ENCODE peak calls at places on chromosomes 6 and 20, in six cellular contexts. One of them, this sample, is unnamed.

GRCh38 chr6:143400258-143401059 is 50.0 kb downstream of the ADAT2 start:
- DNase-seq in heart left ventricle: no peak
- DNase-seq in PC-9: peak; percentile 31
- DNase-seq in fibroblast of lung: peak; percentile 44
- DNase-seq in tibial nerve: no peak
- DNase-seq in uterus: no peak
- DNase-seq in this sample: peak; percentile 62

GRCh38 chr6:116385462-116385807 is 14.7 kb downstream of the DSE start:
- DNase-seq in heart left ventricle: no peak
- DNase-seq in uterus: no peak
- DNase-seq in fibroblast of lung: peak; percentile 91
- DNase-seq in PC-9: no peak
- DNase-seq in tibial nerve: no peak
- DNase-seq in this sample: no peak

GRCh38 chr6:31478186-31478950 is 19.6 kb upstream of the MICB start:
- DNase-seq in uterus: no peak
- DNase-seq in PC-9: no peak
- DNase-seq in tibial nerve: no peak
- DNase-seq in heart left ventricle: no peak
- DNase-seq in fibroblast of lung: no peak
- DNase-seq in this sample: no peak

GRCh38 chr20:49989234-49990065 is 6.7 kb downstream of the SNAI1 start:
- DNase-seq in tibial nerve: peak; percentile 80
- DNase-seq in heart left ventricle: peak; percentile 81
- DNase-seq in PC-9: no peak
- DNase-seq in uterus: peak; percentile 49
- DNase-seq in fibroblast of lung: peak; percentile 91
- DNase-seq in this sample: peak; percentile 83

GRCh38 chr6:147418523-147418922 is 90.0 kb upstream of the SAMD5 start:
- DNase-seq in uterus: no peak
- DNase-seq in PC-9: no peak
- DNase-seq in tibial nerve: no peak
- DNase-seq in fibroblast of lung: no peak
- DNase-seq in heart left ventricle: no peak
- DNase-seq in this sample: no peak

GRCh38 chr6:7914991-7915789 is 4.6 kb upstream of the TXNDC5 start:
- DNase-seq in heart left ventricle: peak; percentile 79
- DNase-seq in uterus: peak; percentile 27
- DNase-seq in PC-9: no peak
- DNase-seq in tibial nerve: no peak
- DNase-seq in fibroblast of lung: peak; percentile 15
- DNase-seq in this sample: no peak

GRCh38 chr6:120405947-120406346 is 928.3 kb downstream of the TBC1D32 start:
- DNase-seq in uterus: no peak
- DNase-seq in heart left ventricle: no peak
- DNase-seq in fibroblast of lung: no peak
- DNase-seq in tibial nerve: no peak
- DNase-seq in PC-9: no peak
- DNase-seq in this sample: no peak

GRCh38 chr6:5998741-5999687 is 7.7 kb downstream of the NRN1 start:
- DNase-seq in uterus: no peak
- DNase-seq in PC-9: no peak
- DNase-seq in heart left ventricle: peak; percentile 51
- DNase-seq in tibial nerve: no peak
- DNase-seq in fibroblast of lung: no peak
- DNase-seq in this sample: no peak

GRCh38 chr6:23218751-23219150 is 649.4 kb downstream of the HDGFL1 start:
- DNase-seq in uterus: no peak
- DNase-seq in heart left ventricle: no peak
- DNase-seq in PC-9: no peak
- DNase-seq in tibial nerve: no peak
- DNase-seq in fibroblast of lung: no peak
- DNase-seq in this sample: no peak

GRCh38 chr6:128244751-128245405 is 275.5 kb downstream of the PTPRK start:
- DNase-seq in uterus: no peak
- DNase-seq in heart left ventricle: no peak
- DNase-seq in tibial nerve: no peak
- DNase-seq in PC-9: no peak
- DNase-seq in fibroblast of lung: peak; percentile 44
- DNase-seq in this sample: no peak

GRCh38 chr6:6683964-6684363 is 95.4 kb downstream of the LY86 start:
- DNase-seq in heart left ventricle: no peak
- DNase-seq in PC-9: no peak
- DNase-seq in uterus: no peak
- DNase-seq in tibial nerve: no peak
- DNase-seq in fibroblast of lung: no peak
- DNase-seq in this sample: no peak

GRCh38 chr6:4844108-4844507 is 67.9 kb downstream of the CDYL start:
- DNase-seq in fibroblast of lung: no peak
- DNase-seq in uterus: no peak
- DNase-seq in tibial nerve: no peak
- DNase-seq in PC-9: no peak
- DNase-seq in heart left ventricle: no peak
- DNase-seq in this sample: no peak

GRCh38 chr6:147950623-147950987 is 392.0 kb upstream of the SASH1 start:
- DNase-seq in tibial nerve: no peak
- DNase-seq in uterus: no peak
- DNase-seq in heart left ventricle: no peak
- DNase-seq in fibroblast of lung: peak; percentile 52
- DNase-seq in PC-9: no peak
- DNase-seq in this sample: no peak

GRCh38 chr6:137297887-137298286 is 78.7 kb upstream of the IFNGR1 start:
- DNase-seq in tibial nerve: no peak
- DNase-seq in heart left ventricle: peak; percentile 27
- DNase-seq in PC-9: no peak
- DNase-seq in uterus: no peak
- DNase-seq in fibroblast of lung: peak; percentile 11
- DNase-seq in this sample: no peak

GRCh38 chr6:144265390-144265789 is 19.7 kb upstream of the UTRN start:
- DNase-seq in heart left ventricle: no peak
- DNase-seq in fibroblast of lung: peak; percentile 90
- DNase-seq in PC-9: peak; percentile 44
- DNase-seq in uterus: no peak
- DNase-seq in tibial nerve: no peak
- DNase-seq in this sample: no peak

DNA sequence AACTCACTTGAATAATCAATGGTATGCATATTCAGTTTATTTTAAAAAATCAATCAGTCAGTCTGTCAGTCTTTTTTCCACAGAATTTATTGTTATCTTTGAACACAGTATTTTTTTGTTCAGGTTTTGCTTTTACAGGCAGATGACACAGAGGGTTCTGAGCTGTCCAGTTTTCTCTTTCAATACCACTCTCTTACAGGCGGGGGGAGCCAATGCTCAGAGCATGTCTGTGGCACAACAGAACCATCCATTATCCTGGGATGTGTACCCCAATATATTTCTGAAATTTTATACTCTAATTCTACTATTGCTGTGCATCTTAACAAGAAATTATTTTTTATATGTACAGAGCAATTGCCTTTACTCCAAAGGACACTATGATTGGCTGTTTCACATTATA is 21.2 kb downstream of the ROS1 start:
- DNase-seq in uterus: no peak
- DNase-seq in tibial nerve: no peak
- DNase-seq in fibroblast of lung: peak; percentile 20
- DNase-seq in PC-9: no peak
- DNase-seq in heart left ventricle: no peak
- DNase-seq in this sample: no peak
- H3K4me3 ChIP-seq in uterus: no peak overlapping the region
- H3K4me3 ChIP-seq in tibial nerve: no peak overlapping the region
- H3K4me3 ChIP-seq in fibroblast of lung: no peak overlapping the region
- H3K4me3 ChIP-seq in PC-9: no peak overlapping the region
- H3K4me3 ChIP-seq in heart left ventricle: no peak overlapping the region
- H3K4me3 ChIP-seq in this sample: no peak overlapping the region

GRCh38 chr6:35015476-35015875 is 125.7 kb downstream of the TCP11 start:
- DNase-seq in uterus: no peak
- DNase-seq in heart left ventricle: no peak
- DNase-seq in fibroblast of lung: no peak
- DNase-seq in PC-9: no peak
- DNase-seq in tibial nerve: no peak
- DNase-seq in this sample: no peak
- H3K4me1 ChIP-seq in uterus: no peaks in the 10 kb centered on the region
- H3K4me1 ChIP-seq in heart left ventricle: peaks cover 32% of the 10 kb centered on the region
- H3K4me1 ChIP-seq in fibroblast of lung: peaks cover 26% of the 10 kb centered on the region
- H3K4me1 ChIP-seq in PC-9: peaks cover 5% of the 10 kb centered on the region
- H3K4me1 ChIP-seq in tibial nerve: no peaks in the 10 kb centered on the region
- H3K4me1 ChIP-seq in this sample: no peaks in the 10 kb centered on the region

GRCh38 chr20:10171864-10172751 is 46.5 kb upstream of the SNAP25 start:
- DNase-seq in fibroblast of lung: peak; percentile 64
- DNase-seq in PC-9: peak; percentile 35
- DNase-seq in heart left ventricle: peak; percentile 22
- DNase-seq in tibial nerve: no peak
- DNase-seq in uterus: peak; percentile 27
- DNase-seq in this sample: peak; percentile 70
- H3K4me3 ChIP-seq in fibroblast of lung: peak overlapping the region; percentile 25
- H3K4me3 ChIP-seq in PC-9: peak overlapping the region; percentile 69
- H3K4me3 ChIP-seq in heart left ventricle: peak overlapping the region; percentile 48
- H3K4me3 ChIP-seq in tibial nerve: peak overlapping the region; percentile 22
- H3K4me3 ChIP-seq in uterus: peak overlapping the region; percentile 10
- H3K4me3 ChIP-seq in this sample: peak overlapping the region; percentile 57

GRCh38 chr6:13472099-13472498 is 15.3 kb downstream of the GFOD1 start:
- DNase-seq in fibroblast of lung: peak; percentile 59
- DNase-seq in uterus: no peak
- DNase-seq in heart left ventricle: no peak
- DNase-seq in tibial nerve: no peak
- DNase-seq in PC-9: no peak
- DNase-seq in this sample: no peak
- H3K4me1 ChIP-seq in fibroblast of lung: peaks cover 9% of the 10 kb centered on the region
- H3K4me1 ChIP-seq in uterus: no peaks in the 10 kb centered on the region
- H3K4me1 ChIP-seq in heart left ventricle: peaks cover 28% of the 10 kb centered on the region
- H3K4me1 ChIP-seq in tibial nerve: no peaks in the 10 kb centered on the region
- H3K4me1 ChIP-seq in PC-9: peaks cover 35% of the 10 kb centered on the region
- H3K4me1 ChIP-seq in this sample: no peaks in the 10 kb centered on the region

GRCh38 chr20:31845300-31845863 is at the start of gene FOXS1:
- DNase-seq in heart left ventricle: peak; percentile 79
- DNase-seq in fibroblast of lung: no peak
- DNase-seq in PC-9: no peak
- DNase-seq in uterus: peak; percentile 54
- DNase-seq in tibial nerve: peak; percentile 68
- DNase-seq in this sample: peak; percentile 92
- H3K4me3 ChIP-seq in heart left ventricle: peak within 1 kb of the TSS; percentile 47
- H3K4me3 ChIP-seq in fibroblast of lung: no peak within 1 kb of the TSS
- H3K4me3 ChIP-seq in PC-9: no peak within 1 kb of the TSS
- H3K4me3 ChIP-seq in uterus: peak within 1 kb of the TSS; percentile 11
- H3K4me3 ChIP-seq in tibial nerve: peak within 1 kb of the TSS; percentile 35
- H3K4me3 ChIP-seq in this sample: peak within 1 kb of the TSS; percentile 73

GRCh38 chr20:61345656-61346055 is 93.6 kb downstream of the CDH4 start:
- DNase-seq in tibial nerve: no peak
- DNase-seq in heart left ventricle: no peak
- DNase-seq in fibroblast of lung: no peak
- DNase-seq in PC-9: no peak
- DNase-seq in uterus: no peak
- DNase-seq in this sample: no peak

GRCh38 chr20:61346996-61347906 is 95.2 kb downstream of the CDH4 start:
- DNase-seq in fibroblast of lung: no peak
- DNase-seq in tibial nerve: no peak
- DNase-seq in uterus: no peak
- DNase-seq in PC-9: no peak
- DNase-seq in heart left ventricle: no peak
- DNase-seq in this sample: no peak

GRCh38 chr20:61340157-61340556 is 88.1 kb downstream of the CDH4 start:
- DNase-seq in uterus: no peak
- DNase-seq in PC-9: no peak
- DNase-seq in fibroblast of lung: no peak
- DNase-seq in heart left ventricle: no peak
- DNase-seq in tibial nerve: no peak
- DNase-seq in this sample: no peak

GRCh38 chr20:61349447-61350165 is 97.5 kb downstream of the CDH4 start:
- DNase-seq in fibroblast of lung: no peak
- DNase-seq in heart left ventricle: no peak
- DNase-seq in tibial nerve: no peak
- DNase-seq in PC-9: no peak
- DNase-seq in uterus: no peak
- DNase-seq in this sample: no peak

GRCh38 chr20:61343934-61344333 is 91.9 kb downstream of the CDH4 start:
- DNase-seq in tibial nerve: no peak
- DNase-seq in PC-9: no peak
- DNase-seq in heart left ventricle: no peak
- DNase-seq in fibroblast of lung: no peak
- DNase-seq in uterus: no peak
- DNase-seq in this sample: no peak
- H3K4me1 ChIP-seq in tibial nerve: no peaks in the 10 kb centered on the region
- H3K4me1 ChIP-seq in PC-9: no peaks in the 10 kb centered on the region
- H3K4me1 ChIP-seq in heart left ventricle: no peaks in the 10 kb centered on the region
- H3K4me1 ChIP-seq in fibroblast of lung: no peaks in the 10 kb centered on the region
- H3K4me1 ChIP-seq in uterus: no peaks in the 10 kb centered on the region
- H3K4me1 ChIP-seq in this sample: no peaks in the 10 kb centered on the region

GRCh38 chr6:32796848-32797776 is 19.7 kb downstream of the HLA-DOB start:
- DNase-seq in uterus: peak; percentile 79
- DNase-seq in PC-9: peak; percentile 64
- DNase-seq in tibial nerve: peak; percentile 82
- DNase-seq in fibroblast of lung: peak; percentile 42
- DNase-seq in heart left ventricle: peak; percentile 65
- DNase-seq in this sample: peak; percentile 92
- H3K4me3 ChIP-seq in uterus: no peak overlapping the region
- H3K4me3 ChIP-seq in PC-9: peak overlapping the region; percentile 30
- H3K4me3 ChIP-seq in tibial nerve: no peak overlapping the region
- H3K4me3 ChIP-seq in fibroblast of lung: no peak overlapping the region
- H3K4me3 ChIP-seq in heart left ventricle: peak overlapping the region; percentile 43
- H3K4me3 ChIP-seq in this sample: no peak overlapping the region

DNA sequence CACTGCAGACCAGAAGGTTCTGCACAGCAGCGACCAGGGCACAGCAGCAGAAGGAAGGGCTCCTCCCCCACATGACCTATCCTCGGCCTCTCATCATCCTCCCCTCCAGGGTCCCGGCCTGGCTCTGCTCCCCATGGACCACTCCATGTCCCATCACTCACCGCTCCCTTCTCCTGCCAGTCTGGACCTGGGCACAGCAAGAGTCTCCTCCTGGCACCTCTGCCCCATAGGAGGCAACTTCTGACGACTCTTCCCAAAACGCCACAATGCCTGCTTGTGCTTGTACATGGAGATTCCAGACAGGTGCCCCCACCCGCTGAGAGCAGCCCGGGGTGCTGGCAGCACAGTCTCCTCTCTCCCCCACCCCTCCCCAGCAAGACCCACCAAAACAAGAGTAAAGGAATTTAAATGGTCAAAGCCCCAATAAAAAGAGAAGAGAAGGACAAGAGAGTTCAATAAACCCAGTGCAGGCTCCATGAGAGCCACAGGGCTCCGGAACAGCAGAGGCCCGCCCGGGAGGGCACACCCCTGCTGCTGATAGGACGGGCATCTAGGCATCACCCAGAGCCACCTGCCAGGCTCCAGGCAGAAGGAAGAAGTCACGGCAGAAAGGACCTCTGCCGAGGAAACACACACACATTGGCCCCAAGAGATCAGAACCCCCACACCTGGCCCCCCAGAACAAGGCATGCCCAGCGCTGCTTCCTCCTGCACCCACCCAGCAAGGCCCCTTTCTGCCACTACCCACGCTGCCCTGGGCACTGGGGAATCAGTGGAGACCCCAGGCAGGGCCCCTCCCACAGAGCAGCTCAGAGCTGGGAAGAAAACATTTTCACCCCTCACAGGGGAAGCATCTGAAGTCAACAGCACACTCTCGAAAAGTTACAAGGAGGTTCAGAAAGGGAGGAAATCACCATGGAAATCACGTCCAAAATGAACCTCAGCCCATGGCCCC is 15.2 kb downstream of the TAF4 start:
- DNase-seq in uterus: no peak
- DNase-seq in PC-9: no peak
- DNase-seq in fibroblast of lung: no peak
- DNase-seq in tibial nerve: no peak
- DNase-seq in heart left ventricle: no peak
- DNase-seq in this sample: peak; percentile 56
- H3K4me1 ChIP-seq in uterus: no peaks in the 10 kb centered on the region
- H3K4me1 ChIP-seq in PC-9: no peaks in the 10 kb centered on the region
- H3K4me1 ChIP-seq in fibroblast of lung: no peaks in the 10 kb centered on the region
- H3K4me1 ChIP-seq in tibial nerve: no peaks in the 10 kb centered on the region
- H3K4me1 ChIP-seq in heart left ventricle: no peaks in the 10 kb centered on the region
- H3K4me1 ChIP-seq in this sample: no peaks in the 10 kb centered on the region